ENCODE peak calls at places on chromosomes 3 and 15, in nine cellular contexts. One of them, this sample, is unnamed.

GRCh38 chr3:9916346-9916733 is 558 bp upstream of the IL17RC start:
- DNase-seq in mesendoderm: peak; percentile 37
- DNase-seq in PC-3: peak; percentile 89
- DNase-seq in hepatocyte: no peak
- DNase-seq in IMR-90: peak; percentile 48
- DNase-seq in cardiac muscle cell: no peak
- DNase-seq in GM23248: peak; percentile 87
- DNase-seq in fibroblast of lung: peak; percentile 43
- DNase-seq in GM06990: no peak
- DNase-seq in this sample: peak; percentile 19

GRCh38 chr3:111884411-111885018 is 25.4 kb downstream of the PHLDB2 start:
- DNase-seq in mesendoderm: no peak
- DNase-seq in PC-3: no peak
- DNase-seq in hepatocyte: no peak
- DNase-seq in IMR-90: no peak
- DNase-seq in cardiac muscle cell: no peak
- DNase-seq in GM23248: no peak
- DNase-seq in fibroblast of lung: no peak
- DNase-seq in GM06990: no peak
- DNase-seq in this sample: no peak

GRCh38 chr15:49815937-49816336 is 195.1 kb downstream of the DTWD1 start:
- DNase-seq in mesendoderm: no peak
- DNase-seq in PC-3: no peak
- DNase-seq in hepatocyte: peak; percentile 11
- DNase-seq in IMR-90: peak; percentile 76
- DNase-seq in cardiac muscle cell: no peak
- DNase-seq in GM23248: peak; percentile 93
- DNase-seq in fibroblast of lung: peak; percentile 36
- DNase-seq in GM06990: no peak
- DNase-seq in this sample: peak; percentile 76

GRCh38 chr3:149688122-149688757 is 30.4 kb upstream of the WWTR1 start:
- DNase-seq in mesendoderm: peak; percentile 29
- DNase-seq in PC-3: no peak
- DNase-seq in hepatocyte: peak; percentile 21
- DNase-seq in IMR-90: no peak
- DNase-seq in cardiac muscle cell: no peak
- DNase-seq in GM23248: no peak
- DNase-seq in fibroblast of lung: no peak
- DNase-seq in GM06990: no peak
- DNase-seq in this sample: no peak

GRCh38 chr3:150238995-150239612 is 169.0 kb upstream of the TSC22D2 start:
- DNase-seq in mesendoderm: peak; percentile 79
- DNase-seq in PC-3: peak; percentile 77
- DNase-seq in hepatocyte: peak; percentile 69
- DNase-seq in IMR-90: no peak
- DNase-seq in cardiac muscle cell: peak; percentile 47
- DNase-seq in GM23248: no peak
- DNase-seq in fibroblast of lung: no peak
- DNase-seq in GM06990: no peak
- DNase-seq in this sample: no peak

GRCh38 chr3:133595341-133595740 is 21.9 kb downstream of the CDV3 start:
- DNase-seq in mesendoderm: no peak
- DNase-seq in PC-3: peak; percentile 38
- DNase-seq in hepatocyte: no peak
- DNase-seq in IMR-90: peak; percentile 65
- DNase-seq in cardiac muscle cell: no peak
- DNase-seq in GM23248: peak; percentile 86
- DNase-seq in fibroblast of lung: no peak
- DNase-seq in GM06990: no peak
- DNase-seq in this sample: peak; percentile 41

GRCh38 chr3:197478746-197479668 is 76.8 kb downstream of the BDH1 start:
- DNase-seq in mesendoderm: no peak
- DNase-seq in PC-3: peak; percentile 64
- DNase-seq in hepatocyte: no peak
- DNase-seq in IMR-90: no peak
- DNase-seq in cardiac muscle cell: no peak
- DNase-seq in GM23248: peak; percentile 72
- DNase-seq in fibroblast of lung: no peak
- DNase-seq in GM06990: no peak
- DNase-seq in this sample: peak; percentile 93

GRCh38 chr3:139764069-139764905 is 86.5 kb upstream of the NMNAT3 start:
- DNase-seq in mesendoderm: no peak
- DNase-seq in PC-3: no peak
- DNase-seq in hepatocyte: no peak
- DNase-seq in IMR-90: no peak
- DNase-seq in cardiac muscle cell: no peak
- DNase-seq in GM23248: no peak
- DNase-seq in fibroblast of lung: peak; percentile 31
- DNase-seq in GM06990: no peak
- DNase-seq in this sample: peak; percentile 69

GRCh38 chr3:71707600-71707999 is 17.6 kb downstream of the EIF4E3 start:
- DNase-seq in mesendoderm: no peak
- DNase-seq in PC-3: no peak
- DNase-seq in hepatocyte: peak; percentile 27
- DNase-seq in IMR-90: peak; percentile 62
- DNase-seq in cardiac muscle cell: no peak
- DNase-seq in GM23248: peak; percentile 65
- DNase-seq in fibroblast of lung: no peak
- DNase-seq in GM06990: no peak
- DNase-seq in this sample: no peak

GRCh38 chr15:70054366-70054765 is 43.4 kb downstream of the TLE3 start:
- DNase-seq in mesendoderm: no peak
- DNase-seq in PC-3: no peak
- DNase-seq in hepatocyte: no peak
- DNase-seq in IMR-90: no peak
- DNase-seq in cardiac muscle cell: no peak
- DNase-seq in GM23248: no peak
- DNase-seq in fibroblast of lung: no peak
- DNase-seq in GM06990: no peak
- DNase-seq in this sample: no peak

GRCh38 chr3:188706176-188706575 is 465.6 kb upstream of the TPRG1 start:
- DNase-seq in mesendoderm: no peak
- DNase-seq in PC-3: peak; percentile 67
- DNase-seq in hepatocyte: no peak
- DNase-seq in IMR-90: peak; percentile 56
- DNase-seq in cardiac muscle cell: no peak
- DNase-seq in GM23248: peak; percentile 44
- DNase-seq in fibroblast of lung: no peak
- DNase-seq in GM06990: no peak
- DNase-seq in this sample: no peak

DNA sequence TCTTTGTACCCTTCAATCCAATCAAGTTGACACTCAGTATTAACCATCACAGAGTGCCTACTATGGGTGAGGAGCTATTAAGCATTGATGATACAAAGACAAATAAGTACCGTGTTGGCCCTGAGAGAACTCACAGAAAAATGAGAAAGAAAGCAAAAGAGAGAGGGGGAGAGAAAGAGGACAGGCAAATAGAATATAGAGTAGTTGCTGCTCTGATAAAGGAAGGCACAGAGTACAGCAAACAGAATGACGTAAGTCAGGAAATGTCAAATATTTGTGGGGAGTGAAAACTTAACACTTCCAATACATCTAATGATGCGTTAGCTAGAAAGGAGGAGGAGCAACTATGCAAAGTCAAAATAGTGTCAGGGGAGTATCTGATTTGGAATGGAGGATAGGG is 320.6 kb upstream of the KCNH8 start:
- DNase-seq in mesendoderm: peak; percentile 61
- DNase-seq in PC-3: no peak
- DNase-seq in hepatocyte: no peak
- DNase-seq in IMR-90: no peak
- DNase-seq in cardiac muscle cell: no peak
- DNase-seq in GM23248: no peak
- DNase-seq in fibroblast of lung: no peak
- DNase-seq in GM06990: no peak
- DNase-seq in this sample: no peak
- H3K36me3 ChIP-seq in mesendoderm: no peaks in the 10 kb centered on the region
- H3K36me3 ChIP-seq in PC-3: no peaks in the 10 kb centered on the region
- H3K36me3 ChIP-seq in hepatocyte: no peaks in the 10 kb centered on the region
- H3K36me3 ChIP-seq in IMR-90: no peaks in the 10 kb centered on the region
- H3K36me3 ChIP-seq in cardiac muscle cell: no peaks in the 10 kb centered on the region
- H3K36me3 ChIP-seq in GM23248: no peaks in the 10 kb centered on the region
- H3K36me3 ChIP-seq in fibroblast of lung: no peaks in the 10 kb centered on the region
- H3K36me3 ChIP-seq in GM06990: no peaks in the 10 kb centered on the region
- H3K36me3 ChIP-seq in this sample: no peaks in the 10 kb centered on the region

DNA sequence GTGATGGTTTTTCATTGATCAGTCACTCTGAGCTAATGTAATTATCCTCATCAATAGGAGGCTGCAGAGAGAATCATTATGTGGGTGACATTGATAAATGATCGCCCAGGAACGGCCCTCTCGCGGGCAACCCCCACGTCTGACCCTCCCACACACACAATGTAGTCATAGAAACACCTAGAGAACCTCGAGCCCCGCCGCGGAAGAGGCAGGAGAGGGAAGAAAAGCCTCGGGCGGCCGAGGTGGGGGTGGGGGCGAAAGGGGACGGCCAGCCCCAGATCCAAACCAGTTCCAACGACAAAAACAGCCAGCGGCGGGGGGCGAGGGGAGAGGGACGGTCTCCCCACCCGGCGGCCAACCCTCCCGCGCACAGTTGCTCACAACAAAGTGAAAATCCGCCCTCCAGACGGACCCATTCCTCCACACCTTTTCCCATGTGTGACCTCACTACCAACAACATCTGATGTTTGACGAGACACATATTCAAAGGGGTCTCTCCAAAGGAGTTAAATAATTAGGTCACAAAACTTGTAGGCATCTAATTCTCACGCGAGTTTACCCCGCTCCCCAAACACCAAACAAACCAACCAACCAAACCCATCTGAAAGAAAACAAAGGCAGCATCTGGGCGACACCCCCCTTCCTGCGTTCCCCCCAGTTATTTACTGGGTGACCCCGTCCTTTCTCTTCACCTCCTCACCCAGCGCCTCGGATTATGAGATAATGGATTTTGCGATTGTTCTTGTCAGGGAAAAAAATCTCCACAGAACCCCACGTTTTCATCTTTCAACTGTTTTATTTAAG is 212.9 kb downstream of the MEIS2 start:
- DNase-seq in mesendoderm: peak; percentile 48
- DNase-seq in PC-3: no peak
- DNase-seq in hepatocyte: peak; percentile 30
- DNase-seq in IMR-90: no peak
- DNase-seq in cardiac muscle cell: peak; percentile 75
- DNase-seq in GM23248: peak; percentile 23
- DNase-seq in fibroblast of lung: no peak
- DNase-seq in GM06990: no peak
- DNase-seq in this sample: no peak
- H3K27me3 ChIP-seq in mesendoderm: peaks cover 50% of the 10 kb centered on the region
- H3K27me3 ChIP-seq in PC-3: peaks cover 36% of the 10 kb centered on the region
- H3K27me3 ChIP-seq in hepatocyte: peaks cover 73% of the 10 kb centered on the region
- H3K27me3 ChIP-seq in IMR-90: peaks cover 12% of the 10 kb centered on the region
- H3K27me3 ChIP-seq in cardiac muscle cell: no peaks in the 10 kb centered on the region
- H3K27me3 ChIP-seq in GM23248: peaks cover 6% of the 10 kb centered on the region
- H3K27me3 ChIP-seq in fibroblast of lung: peaks cover 25% of the 10 kb centered on the region
- H3K27me3 ChIP-seq in GM06990: no peaks in the 10 kb centered on the region
- H3K27me3 ChIP-seq in this sample: peaks cover 13% of the 10 kb centered on the region

GRCh38 chr3:124802054-124802698 is 71.9 kb downstream of the UMPS start:
- DNase-seq in mesendoderm: no peak
- DNase-seq in PC-3: no peak
- DNase-seq in hepatocyte: no peak
- DNase-seq in IMR-90: no peak
- DNase-seq in cardiac muscle cell: peak; percentile 55
- DNase-seq in GM23248: no peak
- DNase-seq in fibroblast of lung: no peak
- DNase-seq in GM06990: no peak
- DNase-seq in this sample: no peak

GRCh38 chr3:124800511-124801374 is 70.5 kb downstream of the UMPS start:
- DNase-seq in mesendoderm: no peak
- DNase-seq in PC-3: no peak
- DNase-seq in hepatocyte: peak; percentile 59
- DNase-seq in IMR-90: peak; percentile 40
- DNase-seq in cardiac muscle cell: peak; percentile 80
- DNase-seq in GM23248: no peak
- DNase-seq in fibroblast of lung: peak; percentile 35
- DNase-seq in GM06990: no peak
- DNase-seq in this sample: no peak

GRCh38 chr3:124800076-124800475 is 69.8 kb downstream of the UMPS start:
- DNase-seq in mesendoderm: no peak
- DNase-seq in PC-3: no peak
- DNase-seq in hepatocyte: no peak
- DNase-seq in IMR-90: no peak
- DNase-seq in cardiac muscle cell: no peak
- DNase-seq in GM23248: no peak
- DNase-seq in fibroblast of lung: no peak
- DNase-seq in GM06990: no peak
- DNase-seq in this sample: no peak

GRCh38 chr3:124797426-124797945 is 67.2 kb downstream of the UMPS start:
- DNase-seq in mesendoderm: no peak
- DNase-seq in PC-3: no peak
- DNase-seq in hepatocyte: no peak
- DNase-seq in IMR-90: peak; percentile 12
- DNase-seq in cardiac muscle cell: no peak
- DNase-seq in GM23248: no peak
- DNase-seq in fibroblast of lung: no peak
- DNase-seq in GM06990: no peak
- DNase-seq in this sample: no peak

DNA sequence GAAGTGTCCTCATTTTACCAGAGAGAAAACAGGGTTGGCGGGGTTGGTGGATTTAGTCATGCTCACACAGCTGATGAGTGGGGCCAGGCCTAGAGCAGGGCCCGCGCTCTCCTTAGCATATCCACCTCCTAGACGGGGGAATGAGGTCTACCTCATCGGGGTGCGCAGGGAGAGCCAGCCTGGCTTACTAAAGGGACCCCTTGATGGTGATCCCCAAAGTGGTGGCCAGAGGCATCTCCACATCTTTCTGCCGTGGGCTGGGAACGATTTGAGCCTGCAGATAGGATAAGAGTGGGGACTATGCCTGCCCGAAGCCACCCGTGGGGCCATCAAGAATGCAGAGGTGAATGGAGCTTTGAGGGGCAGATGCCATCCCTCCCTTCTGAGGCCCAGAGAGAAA is 69.4 kb downstream of the UMPS start:
- DNase-seq in mesendoderm: no peak
- DNase-seq in PC-3: no peak
- DNase-seq in hepatocyte: no peak
- DNase-seq in IMR-90: no peak
- DNase-seq in cardiac muscle cell: no peak
- DNase-seq in GM23248: no peak
- DNase-seq in fibroblast of lung: no peak
- DNase-seq in GM06990: no peak
- DNase-seq in this sample: no peak
- H3K36me3 ChIP-seq in mesendoderm: peaks cover 32% of the 10 kb centered on the region
- H3K36me3 ChIP-seq in PC-3: no peaks in the 10 kb centered on the region
- H3K36me3 ChIP-seq in hepatocyte: no peaks in the 10 kb centered on the region
- H3K36me3 ChIP-seq in IMR-90: peaks cover 22% of the 10 kb centered on the region
- H3K36me3 ChIP-seq in cardiac muscle cell: no peaks in the 10 kb centered on the region
- H3K36me3 ChIP-seq in GM23248: peaks cover 9% of the 10 kb centered on the region
- H3K36me3 ChIP-seq in fibroblast of lung: peaks cover 3% of the 10 kb centered on the region
- H3K36me3 ChIP-seq in GM06990: peaks cover 1% of the 10 kb centered on the region
- H3K36me3 ChIP-seq in this sample: no peaks in the 10 kb centered on the region

DNA sequence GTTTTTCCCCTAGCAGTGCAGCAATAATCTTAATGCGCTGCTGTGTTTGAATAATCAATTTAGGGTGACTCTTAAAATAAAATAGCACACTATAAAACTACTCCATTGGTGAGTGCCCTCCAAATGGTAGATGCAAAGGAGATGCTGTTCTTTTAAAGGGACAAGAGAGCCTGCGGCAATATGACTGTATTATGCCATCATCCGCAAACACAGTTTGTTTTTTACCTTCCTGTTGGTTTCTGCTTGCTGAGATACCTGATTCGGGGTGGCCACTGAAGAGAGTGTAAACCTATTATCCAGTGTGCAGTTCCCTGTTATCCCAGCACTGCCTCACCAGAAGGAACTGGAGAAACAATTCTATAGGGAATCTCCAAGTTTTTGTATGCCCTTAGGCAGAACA is 523.1 kb upstream of the TGFBR2 start:
- DNase-seq in mesendoderm: no peak
- DNase-seq in PC-3: peak; percentile 53
- DNase-seq in hepatocyte: no peak
- DNase-seq in IMR-90: no peak
- DNase-seq in cardiac muscle cell: no peak
- DNase-seq in GM23248: no peak
- DNase-seq in fibroblast of lung: no peak
- DNase-seq in GM06990: no peak
- DNase-seq in this sample: no peak
- H3K27me3 ChIP-seq in mesendoderm: no peaks in the 10 kb centered on the region
- H3K27me3 ChIP-seq in PC-3: no peaks in the 10 kb centered on the region
- H3K27me3 ChIP-seq in hepatocyte: no peaks in the 10 kb centered on the region
- H3K27me3 ChIP-seq in IMR-90: no peaks in the 10 kb centered on the region
- H3K27me3 ChIP-seq in cardiac muscle cell: peaks cover 8% of the 10 kb centered on the region
- H3K27me3 ChIP-seq in GM23248: no peaks in the 10 kb centered on the region
- H3K27me3 ChIP-seq in fibroblast of lung: no peaks in the 10 kb centered on the region
- H3K27me3 ChIP-seq in GM06990: no peaks in the 10 kb centered on the region
- H3K27me3 ChIP-seq in this sample: no peaks in the 10 kb centered on the region